ENCODE peak calls at places on chromosomes 5 and 9, in four cellular contexts. D is AG08396, J is AG04450, R is cardiac muscle cell. I is an unnamed sample.

GRCh38 chr5:127472700-127473099 is 44.7 kb upstream of the PRRC1 start:
- DNase-seq in R (no peak), D (no peak), J (no peak), I (no peak)

GRCh38 chr9:137691648-137692357 is 73.0 kb downstream of the EHMT1 start:
- DNase-seq in R (no peak), D (no peak), J (no peak), I (no peak)

GRCh38 chr5:32710335-32710858 is 724 bp upstream of the NPR3 start:
- DNase-seq in J (no peak), R (no peak), D (peak), I (peak)

GRCh38 chr5:116492016-116492623 is 82.5 kb downstream of the SEMA6A start:
- DNase-seq in J (peak), R (peak), D (peak), I (peak)

GRCh38 chr9:132820545-132820944 is 57.5 kb downstream of the AK8 start:
- DNase-seq in D (no peak), J (no peak), R (no peak), I (no peak)

GRCh38 chr9:91419222-91420191 is 4.1 kb downstream of the NFIL3 start:
- DNase-seq in D (peak), R (peak), J (peak), I (peak)

GRCh38 chr9:104872959-104873850 is 54.8 kb downstream of the ABCA1 start:
- DNase-seq in D (peak), J (peak), R (peak), I (peak)

GRCh38 chr5:151470440-151470839 is 23.0 kb downstream of the SLC36A1 start:
- DNase-seq in R (peak), J (no peak), D (no peak), I (no peak)